ENCODE peak calls at places on chromosomes 5 and 9, in six cellular contexts. N is H54, C is breast epithelium, X is A549, T is right lobe of liver, I is H1. K is an unnamed sample.

GRCh38 chr9:124493794-124494479 is 13.3 kb downstream of the NR5A1 start:
- DNase-seq in N (no peak), X (no peak), C (no peak), T (no peak), I (no peak), K (no peak)

GRCh38 chr5:95081500-95082355 is 203.2 kb downstream of the MCTP1 start:
- DNase-seq in T (peak), X (peak), C (no peak), I (no peak), N (peak), K (peak)

GRCh38 chr9:106305428-106306133 is 557.4 kb upstream of the ZNF462 start:
- DNase-seq in T (no peak), X (no peak), N (no peak), C (no peak), I (no peak), K (no peak)

GRCh38 chr5:36378551-36378950 is 76.8 kb upstream of the RANBP3L start:
- DNase-seq in T (no peak), X (no peak), N (no peak), I (no peak), C (no peak), K (no peak)

GRCh38 chr9:110891760-110892159 is 146.5 kb downstream of the LPAR1 start:
- DNase-seq in I (no peak), C (no peak), T (no peak), X (no peak), N (no peak), K (no peak)

GRCh38 chr9:18480649-18481048 is 6.7 kb downstream of the ADAMTSL1 start:
- DNase-seq in I (no peak), N (no peak), X (no peak), T (no peak), C (no peak), K (no peak)

GRCh38 chr5:50667653-50668403 is 1.4 kb downstream of the PARP8 start:
- DNase-seq in X (no peak), T (peak), N (peak), C (peak), I (no peak), K (peak)

GRCh38 chr5:78050888-78051287 is 243.6 kb downstream of the AP3B1 start:
- DNase-seq in X (no peak), N (no peak), I (no peak), C (no peak), T (no peak), K (peak)

GRCh38 chr5:122738088-122738487 is 36.8 kb upstream of the SNX2 start:
- DNase-seq in N (no peak), T (no peak), I (no peak), C (no peak), X (no peak), K (no peak)

GRCh38 chr5:52392321-52392720 is 395.4 kb upstream of the ITGA1 start:
- DNase-seq in I (no peak), X (no peak), N (no peak), T (no peak), C (no peak), K (no peak)

GRCh38 chr9:95344735-95345134 is 27.2 kb upstream of the FANCC start:
- DNase-seq in I (no peak), N (no peak), C (no peak), T (no peak), X (no peak), K (no peak)

GRCh38 chr9:93128011-93128714 is 5.9 kb downstream of the NINJ1 start:
- DNase-seq in T (peak), I (no peak), C (peak), N (no peak), X (no peak), K (no peak)

GRCh38 chr9:129139993-129140396 is 28.8 kb downstream of the PTPA start:
- DNase-seq in N (peak), T (peak), X (peak), C (peak), I (no peak), K (peak)
- TF ChIP-seq POLR2A in N (peak), T (peak), X (peak), C (peak), I (peak), K (no peak)

GRCh38 chr5:176447982-176448608 is at the start of gene FAF2:
- DNase-seq in C (peak), T (peak), X (peak), N (peak), I (peak), K (peak)
- TF ChIP-seq POLR2A in C (peak), T (peak), X (peak), N (peak), I (peak), K (peak)

GRCh38 chr9:91059713-91060112 is 258.1 kb downstream of the SYK start:
- DNase-seq in N (no peak), X (no peak), C (no peak), I (peak), T (no peak), K (no peak)

GRCh38 chr9:91062281-91062680 is 260.7 kb downstream of the SYK start:
- DNase-seq in T (no peak), X (no peak), I (peak), C (no peak), N (no peak), K (no peak)

GRCh38 chr9:91063471-91063870 is 261.9 kb downstream of the SYK start:
- DNase-seq in X (no peak), T (no peak), C (no peak), I (peak), N (no peak), K (no peak)

GRCh38 chr9:91056917-91057316 is 255.3 kb downstream of the SYK start:
- DNase-seq in N (no peak), X (no peak), I (no peak), C (no peak), T (no peak), K (no peak)

DNA sequence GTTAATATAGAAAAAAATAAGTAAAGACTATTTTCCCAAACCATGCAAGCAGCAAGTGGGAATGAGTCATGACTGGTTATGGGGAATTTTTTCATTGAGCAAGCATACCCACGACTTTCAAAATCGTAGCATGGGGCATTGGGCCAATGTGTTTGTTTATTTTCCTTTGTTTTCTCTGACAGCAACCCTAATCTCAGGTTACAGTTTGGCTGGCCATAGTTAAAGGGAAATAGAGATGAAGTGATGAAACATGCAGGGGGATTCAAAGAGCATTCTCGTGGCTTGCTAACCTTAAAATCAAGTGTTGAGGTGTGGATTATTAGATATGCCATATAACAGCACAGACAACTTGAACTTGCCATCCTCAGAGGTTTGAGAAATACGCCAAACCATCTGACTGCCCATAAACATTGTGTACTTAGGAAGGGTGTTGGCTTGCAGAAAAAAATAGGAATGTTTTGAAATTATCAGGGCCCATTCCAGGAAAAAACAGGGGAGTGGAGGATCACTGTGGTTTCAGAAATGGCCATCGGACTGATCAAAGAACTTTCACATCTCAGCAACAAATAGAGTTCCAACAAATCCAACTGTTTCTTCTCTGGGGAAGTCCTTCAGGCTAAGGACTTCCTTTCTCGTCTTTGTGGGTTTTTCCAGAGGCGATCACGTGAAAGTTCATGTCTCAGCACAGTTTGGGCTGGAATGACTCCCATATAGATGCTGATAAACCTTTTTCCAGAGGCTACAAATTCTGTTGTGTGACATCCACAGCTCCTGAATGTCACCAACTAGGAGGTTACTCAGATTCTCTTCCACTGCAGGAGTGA is 259.1 kb downstream of the SYK start:
- DNase-seq in N (peak), I (peak), T (no peak), X (peak), C (no peak), K (no peak)
- TF ChIP-seq POLR2A in N (no peak), I (no peak), T (no peak), X (no peak), C (no peak), K (no peak)

GRCh38 chr9:34644766-34645314 is 1.6 kb upstream of the GALT start:
- DNase-seq in C (no peak), X (no peak), N (no peak), T (no peak), I (no peak), K (no peak)

GRCh38 chr9:34647084-34647403 is 569 bp downstream of the GALT start:
- DNase-seq in C (no peak), T (no peak), X (no peak), N (no peak), I (no peak), K (no peak)

GRCh38 chr9:34648673-34649072 is 2.2 kb downstream of the GALT start:
- DNase-seq in N (no peak), I (no peak), T (no peak), X (no peak), C (no peak), K (no peak)

GRCh38 chr9:34647651-34648050 is 1.2 kb downstream of the GALT start:
- DNase-seq in T (no peak), C (no peak), I (no peak), X (no peak), N (no peak), K (peak)

DNA sequence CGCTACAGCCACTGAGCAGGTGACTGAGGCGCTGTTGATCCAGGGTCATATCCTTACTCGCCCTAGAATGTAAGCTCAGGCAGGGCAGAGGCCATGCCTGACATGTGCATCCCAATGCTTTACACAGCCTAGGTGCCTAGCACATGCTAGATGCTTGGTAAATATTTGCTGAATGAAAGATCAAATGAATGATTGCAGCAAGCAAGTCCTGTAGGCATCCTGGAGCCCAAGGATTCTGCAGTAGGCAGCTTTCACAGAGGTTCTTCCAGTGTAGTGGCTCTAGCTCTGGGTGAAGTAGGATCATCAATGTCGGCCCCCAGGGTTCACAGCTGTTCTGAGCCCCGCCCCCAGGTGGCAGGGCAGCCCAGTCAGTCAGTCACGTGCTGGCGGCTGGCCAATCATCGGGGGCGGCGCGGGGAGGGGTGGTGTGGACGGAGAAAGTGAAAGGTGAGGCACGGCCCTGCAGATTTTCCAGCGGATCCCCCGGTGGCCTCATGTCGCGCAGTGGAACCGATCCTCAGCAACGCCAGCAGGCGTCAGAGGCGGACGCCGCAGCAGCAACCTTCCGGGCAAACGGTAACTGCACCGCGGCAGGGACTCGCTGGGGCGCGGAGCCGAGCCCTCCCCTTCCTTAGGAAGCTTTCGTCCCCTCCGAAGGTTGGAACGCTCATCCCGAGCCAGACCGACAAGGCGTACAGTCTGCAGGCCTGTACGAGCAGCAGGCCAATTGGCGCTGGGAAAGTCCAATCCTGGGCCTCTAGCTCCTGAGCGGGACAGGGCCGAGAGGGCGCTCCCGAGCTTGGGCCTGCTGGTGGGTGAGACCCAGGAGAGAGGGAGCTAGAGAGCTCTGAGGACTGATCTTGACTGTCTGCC is at the start of gene GALT:
- DNase-seq in T (peak), C (peak), I (peak), X (peak), N (peak), K (peak)
- TF ChIP-seq POLR2A in T (peak), C (no peak), I (peak), X (peak), N (peak), K (peak)

GRCh38 chr5:150490754-150491153 is 17.2 kb upstream of the NDST1 start:
- DNase-seq in N (no peak), T (no peak), I (no peak), X (no peak), C (no peak), K (no peak)

GRCh38 chr5:150488519-150489357 is 19.2 kb upstream of the NDST1 start:
- DNase-seq in I (no peak), N (no peak), C (no peak), T (peak), X (no peak), K (no peak)

GRCh38 chr5:150489358-150490295 is 18.3 kb upstream of the NDST1 start:
- DNase-seq in X (no peak), T (no peak), C (no peak), I (no peak), N (no peak), K (no peak)

GRCh38 chr5:150491876-150492275 is 16.1 kb upstream of the NDST1 start:
- DNase-seq in T (no peak), X (no peak), C (no peak), I (no peak), N (no peak), K (no peak)

GRCh38 chr5:150490296-150490669 is 17.6 kb upstream of the NDST1 start:
- DNase-seq in T (no peak), N (no peak), I (no peak), C (no peak), X (no peak), K (no peak)
- TF ChIP-seq POLR2A in T (no peak), N (no peak), I (no peak), C (no peak), X (no peak), K (no peak)

GRCh38 chr5:177440990-177441780 is 5.4 kb upstream of the PRR7 start:
- DNase-seq in T (no peak), I (no peak), N (no peak), X (no peak), C (no peak), K (no peak)
- TF ChIP-seq POLR2A in T (no peak), I (no peak), N (no peak), X (no peak), C (no peak), K (no peak)

GRCh38 chr9:15422355-15423327 is at the start of gene SNAPC3:
- DNase-seq in N (peak), T (peak), C (peak), X (peak), I (peak), K (peak)
- TF ChIP-seq POLR2A in N (peak), T (peak), C (peak), X (peak), I (peak), K (peak)

GRCh38 chr5:58457040-58457439 is 2.8 kb downstream of the PLK2 start:
- DNase-seq in I (no peak), T (no peak), X (no peak), C (no peak), N (no peak), K (no peak)
- TF ChIP-seq POLR2A in I (no peak), T (no peak), X (no peak), C (no peak), N (no peak), K (no peak)

GRCh38 chr9:129383415-129384088 is 205.5 kb upstream of the IER5L start:
- DNase-seq in C (peak), T (peak), X (no peak), N (no peak), I (no peak), K (peak)

GRCh38 chr9:129382281-129383004 is 204.4 kb upstream of the IER5L start:
- DNase-seq in C (no peak), T (no peak), X (no peak), N (no peak), I (no peak), K (no peak)

GRCh38 chr9:129384138-129384886 is 206.3 kb upstream of the IER5L start:
- DNase-seq in T (no peak), N (no peak), C (no peak), I (no peak), X (no peak), K (no peak)

GRCh38 chr9:129381481-129381957 is 203.5 kb upstream of the IER5L start:
- DNase-seq in I (no peak), T (no peak), N (no peak), C (no peak), X (no peak), K (no peak)

GRCh38 chr9:129383005-129383414 is 204.9 kb upstream of the IER5L start:
- DNase-seq in C (peak), T (peak), X (no peak), N (no peak), I (no peak), K (no peak)
- TF ChIP-seq POLR2A in C (peak), T (no peak), X (no peak), N (no peak), I (no peak), K (no peak)